ENCODE peak calls at places on chromosomes 16 and 17, in four cellular contexts. One of them, this sample, is unnamed.

GRCh38 chr17:78935419-78936323 is 10.5 kb upstream of the TIMP2 start:
- DNase-seq in K562: peak
- DNase-seq in SK-N-SH: peak
- DNase-seq in MM.1S: no peak
- DNase-seq in this sample: peak

GRCh38 chr17:45230410-45230786 is 8.7 kb downstream of the FMNL1 start:
- DNase-seq in K562: no peak
- DNase-seq in SK-N-SH: no peak
- DNase-seq in MM.1S: no peak
- DNase-seq in this sample: no peak

GRCh38 chr17:40095944-40096791 is 4.2 kb downstream of the NR1D1 start:
- DNase-seq in K562: no peak
- DNase-seq in SK-N-SH: no peak
- DNase-seq in MM.1S: peak
- DNase-seq in this sample: no peak

GRCh38 chr17:57987582-57988300 is at the start of gene VEZF1:
- DNase-seq in K562: peak
- DNase-seq in SK-N-SH: peak
- DNase-seq in MM.1S: peak
- DNase-seq in this sample: peak

GRCh38 chr17:43998552-43998951 is 5.9 kb upstream of the NAGS start:
- DNase-seq in K562: peak
- DNase-seq in SK-N-SH: no peak
- DNase-seq in MM.1S: no peak
- DNase-seq in this sample: no peak

GRCh38 chr16:56669005-56669839 is at the start of gene MT1H:
- DNase-seq in K562: no peak
- DNase-seq in SK-N-SH: no peak
- DNase-seq in MM.1S: no peak
- DNase-seq in this sample: no peak

GRCh38 chr16:24851700-24852099 is 5.9 kb downstream of the SLC5A11 start:
- DNase-seq in K562: no peak
- DNase-seq in SK-N-SH: no peak
- DNase-seq in MM.1S: no peak
- DNase-seq in this sample: no peak

GRCh38 chr17:75345514-75346167 is 56.4 kb upstream of the SLC25A19 start:
- DNase-seq in K562: peak
- DNase-seq in SK-N-SH: no peak
- DNase-seq in MM.1S: no peak
- DNase-seq in this sample: no peak

GRCh38 chr17:17541640-17542001 is 45.4 kb upstream of the RASD1 start:
- DNase-seq in K562: no peak
- DNase-seq in SK-N-SH: peak
- DNase-seq in MM.1S: no peak
- DNase-seq in this sample: no peak

GRCh38 chr17:35797918-35798317 is 2.5 kb upstream of the MMP28 start:
- DNase-seq in K562: no peak
- DNase-seq in SK-N-SH: no peak
- DNase-seq in MM.1S: no peak
- DNase-seq in this sample: no peak

GRCh38 chr16:81443688-81444447 is 740 bp upstream of the CMIP start:
- DNase-seq in K562: peak
- DNase-seq in SK-N-SH: no peak
- DNase-seq in MM.1S: no peak
- DNase-seq in this sample: no peak

GRCh38 chr16:70725024-70725911 is 39.4 kb upstream of the MTSS2 start:
- DNase-seq in K562: no peak
- DNase-seq in SK-N-SH: no peak
- DNase-seq in MM.1S: no peak
- DNase-seq in this sample: no peak

GRCh38 chr17:41864498-41864836 is 756 bp downstream of the KLHL11 start:
- DNase-seq in K562: no peak
- DNase-seq in SK-N-SH: no peak
- DNase-seq in MM.1S: no peak
- DNase-seq in this sample: peak

GRCh38 chr16:55189975-55190636 is 133.9 kb upstream of the IRX6 start:
- DNase-seq in K562: no peak
- DNase-seq in SK-N-SH: no peak
- DNase-seq in MM.1S: no peak
- DNase-seq in this sample: no peak

GRCh38 chr16:9151597-9151996 is 60.2 kb downstream of the HAPSTR1 start:
- DNase-seq in K562: no peak
- DNase-seq in SK-N-SH: no peak
- DNase-seq in MM.1S: peak
- DNase-seq in this sample: peak

GRCh38 chr17:65753348-65753747 is 191.9 kb upstream of the AXIN2 start:
- DNase-seq in K562: no peak
- DNase-seq in SK-N-SH: no peak
- DNase-seq in MM.1S: no peak
- DNase-seq in this sample: no peak

GRCh38 chr17:66138120-66138519 is 53.8 kb downstream of the CEP112 start:
- DNase-seq in K562: no peak
- DNase-seq in SK-N-SH: no peak
- DNase-seq in MM.1S: no peak
- DNase-seq in this sample: no peak

GRCh38 chr17:58504826-58505351 is 9.5 kb downstream of the MTMR4 start:
- DNase-seq in K562: no peak
- DNase-seq in SK-N-SH: no peak
- DNase-seq in MM.1S: peak
- DNase-seq in this sample: no peak

GRCh38 chr17:27560668-27561067 is 70.3 kb upstream of the LGALS9 start:
- DNase-seq in K562: no peak
- DNase-seq in SK-N-SH: no peak
- DNase-seq in MM.1S: no peak
- DNase-seq in this sample: peak

GRCh38 chr16:86735727-86736126 is 157.4 kb downstream of the FOXL1 start:
- DNase-seq in K562: no peak
- DNase-seq in SK-N-SH: no peak
- DNase-seq in MM.1S: no peak
- DNase-seq in this sample: no peak

GRCh38 chr16:72891291-72892227 is 156.4 kb downstream of the ZFHX3 start:
- DNase-seq in K562: no peak
- DNase-seq in SK-N-SH: no peak
- DNase-seq in MM.1S: no peak
- DNase-seq in this sample: no peak

GRCh38 chr16:83887088-83887487 is 11.8 kb upstream of the MLYCD start:
- DNase-seq in K562: peak
- DNase-seq in SK-N-SH: no peak
- DNase-seq in MM.1S: no peak
- DNase-seq in this sample: peak

GRCh38 chr17:11583306-11583992 is 14.8 kb upstream of the DNAH9 start:
- DNase-seq in K562: no peak
- DNase-seq in SK-N-SH: no peak
- DNase-seq in MM.1S: no peak
- DNase-seq in this sample: no peak

GRCh38 chr16:57310801-57311200 is 26.3 kb upstream of the PLLP start:
- DNase-seq in K562: no peak
- DNase-seq in SK-N-SH: no peak
- DNase-seq in MM.1S: no peak
- DNase-seq in this sample: no peak

GRCh38 chr17:7883781-7884386 is 4.7 kb upstream of the CHD3 start:
- DNase-seq in K562: peak
- DNase-seq in SK-N-SH: peak
- DNase-seq in MM.1S: no peak
- DNase-seq in this sample: no peak

GRCh38 chr16:12547608-12547922 is 256.1 kb downstream of the CPPED1 start:
- DNase-seq in K562: no peak
- DNase-seq in SK-N-SH: no peak
- DNase-seq in MM.1S: no peak
- DNase-seq in this sample: peak

GRCh38 chr17:46003907-46004748 is 5.1 kb downstream of the STH start:
- DNase-seq in K562: no peak
- DNase-seq in SK-N-SH: peak
- DNase-seq in MM.1S: no peak
- DNase-seq in this sample: peak

GRCh38 chr16:11032922-11033291 is 88.5 kb downstream of the CLEC16A start:
- DNase-seq in K562: peak
- DNase-seq in SK-N-SH: no peak
- DNase-seq in MM.1S: no peak
- DNase-seq in this sample: no peak

GRCh38 chr16:11030990-11031510 is 86.7 kb downstream of the CLEC16A start:
- DNase-seq in K562: no peak
- DNase-seq in SK-N-SH: no peak
- DNase-seq in MM.1S: no peak
- DNase-seq in this sample: no peak

GRCh38 chr16:11034005-11034404 is 89.6 kb downstream of the CLEC16A start:
- DNase-seq in K562: no peak
- DNase-seq in SK-N-SH: no peak
- DNase-seq in MM.1S: no peak
- DNase-seq in this sample: no peak

GRCh38 chr16:11032000-11032921 is 87.9 kb downstream of the CLEC16A start:
- DNase-seq in K562: peak
- DNase-seq in SK-N-SH: no peak
- DNase-seq in MM.1S: no peak
- DNase-seq in this sample: no peak

GRCh38 chr16:11029948-11030347 is 85.6 kb downstream of the CLEC16A start:
- DNase-seq in K562: no peak
- DNase-seq in SK-N-SH: no peak
- DNase-seq in MM.1S: no peak
- DNase-seq in this sample: no peak
- H3K27ac ChIP-seq in K562: no peak
- H3K27ac ChIP-seq in SK-N-SH: no peak
- H3K27ac ChIP-seq in MM.1S: no peak
- H3K27ac ChIP-seq in this sample: no peak

GRCh38 chr17:37605813-37606505 is 3.3 kb downstream of the SYNRG start:
- DNase-seq in K562: no peak
- DNase-seq in SK-N-SH: no peak
- DNase-seq in MM.1S: peak
- DNase-seq in this sample: no peak
- H3K27ac ChIP-seq in K562: no peak
- H3K27ac ChIP-seq in SK-N-SH: no peak
- H3K27ac ChIP-seq in MM.1S: peak
- H3K27ac ChIP-seq in this sample: no peak

GRCh38 chr17:50272711-50273653 is 1.3 kb upstream of the TMEM92 start:
- DNase-seq in K562: peak
- DNase-seq in SK-N-SH: peak
- DNase-seq in MM.1S: peak
- DNase-seq in this sample: peak

GRCh38 chr17:50273654-50274040 is 619 bp upstream of the TMEM92 start:
- DNase-seq in K562: no peak
- DNase-seq in SK-N-SH: no peak
- DNase-seq in MM.1S: no peak
- DNase-seq in this sample: no peak

GRCh38 chr17:50270430-50271172 is 3.7 kb upstream of the TMEM92 start:
- DNase-seq in K562: no peak
- DNase-seq in SK-N-SH: no peak
- DNase-seq in MM.1S: no peak
- DNase-seq in this sample: peak

GRCh38 chr17:50271173-50271750 is 3.0 kb upstream of the TMEM92 start:
- DNase-seq in K562: no peak
- DNase-seq in SK-N-SH: no peak
- DNase-seq in MM.1S: no peak
- DNase-seq in this sample: no peak

GRCh38 chr17:50272246-50272645 is 2.0 kb upstream of the TMEM92 start:
- DNase-seq in K562: no peak
- DNase-seq in SK-N-SH: peak
- DNase-seq in MM.1S: no peak
- DNase-seq in this sample: no peak
- H3K27ac ChIP-seq in K562: no peak
- H3K27ac ChIP-seq in SK-N-SH: peak
- H3K27ac ChIP-seq in MM.1S: no peak
- H3K27ac ChIP-seq in this sample: no peak

GRCh38 chr16:87965973-87966667 is 14.9 kb downstream of the BANP start:
- DNase-seq in K562: no peak
- DNase-seq in SK-N-SH: peak
- DNase-seq in MM.1S: no peak
- DNase-seq in this sample: no peak
- H3K27ac ChIP-seq in K562: no peak
- H3K27ac ChIP-seq in SK-N-SH: peak
- H3K27ac ChIP-seq in MM.1S: no peak
- H3K27ac ChIP-seq in this sample: no peak

GRCh38 chr16:10831899-10832886 is 13.6 kb upstream of the TVP23A start:
- DNase-seq in K562: no peak
- DNase-seq in SK-N-SH: no peak
- DNase-seq in MM.1S: no peak
- DNase-seq in this sample: no peak
- H3K27ac ChIP-seq in K562: no peak
- H3K27ac ChIP-seq in SK-N-SH: no peak
- H3K27ac ChIP-seq in MM.1S: no peak
- H3K27ac ChIP-seq in this sample: no peak

DNA sequence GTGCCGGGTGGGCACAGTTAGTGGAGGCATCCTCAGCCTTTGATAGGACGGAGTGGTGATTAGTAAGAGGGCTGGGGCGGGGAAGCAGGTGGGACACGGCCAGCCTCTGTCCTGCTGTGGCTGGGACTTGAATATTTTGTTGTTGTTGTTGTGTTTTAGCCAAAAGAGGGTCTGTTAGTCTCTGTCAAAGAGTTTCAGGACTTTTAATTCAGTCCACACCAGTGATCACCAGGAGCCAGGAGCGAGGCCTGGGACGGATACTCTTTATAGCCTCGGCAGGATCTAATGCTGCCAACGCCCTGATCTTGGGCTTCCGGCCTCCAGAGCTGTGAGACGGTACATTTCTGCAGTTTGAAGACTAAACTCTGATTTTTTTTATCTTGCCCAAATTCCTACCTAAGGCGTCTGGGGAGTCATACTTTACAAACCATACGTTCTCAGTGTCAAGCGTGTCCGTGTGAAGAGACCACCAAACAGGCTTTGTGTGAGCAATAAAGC is 2.9 kb upstream of the RNF213 start:
- DNase-seq in K562: peak
- DNase-seq in SK-N-SH: no peak
- DNase-seq in MM.1S: no peak
- DNase-seq in this sample: no peak
- H3K27ac ChIP-seq in K562: peak
- H3K27ac ChIP-seq in SK-N-SH: no peak
- H3K27ac ChIP-seq in MM.1S: no peak
- H3K27ac ChIP-seq in this sample: no peak

GRCh38 chr16:69451166-69451565 is 26.7 kb downstream of the CYB5B start:
- DNase-seq in K562: no peak
- DNase-seq in SK-N-SH: no peak
- DNase-seq in MM.1S: no peak
- DNase-seq in this sample: no peak
- H3K27ac ChIP-seq in K562: no peak
- H3K27ac ChIP-seq in SK-N-SH: no peak
- H3K27ac ChIP-seq in MM.1S: no peak
- H3K27ac ChIP-seq in this sample: no peak

GRCh38 chr16:67856927-67857546 is 9.5 kb upstream of the CENPT start:
- DNase-seq in K562: no peak
- DNase-seq in SK-N-SH: no peak
- DNase-seq in MM.1S: no peak
- DNase-seq in this sample: no peak
- H3K27ac ChIP-seq in K562: peak
- H3K27ac ChIP-seq in SK-N-SH: peak
- H3K27ac ChIP-seq in MM.1S: no peak
- H3K27ac ChIP-seq in this sample: no peak